ENCODE peak calls at places on chromosomes 11 and 22, in eight cellular contexts. One of them, this sample, is unnamed.

GRCh38 chr11:83819936-83820549 is 533.9 kb upstream of the CCDC90B start:
- DNase-seq in left lung: no peak
- DNase-seq in IMR-90: peak; percentile 79
- DNase-seq in heart right ventricle: peak; percentile 12
- DNase-seq in left ventricle myocardium inferior: no peak
- DNase-seq in cardiac muscle cell: peak; percentile 82
- DNase-seq in GM23248: peak; percentile 93
- DNase-seq in body of pancreas: peak; percentile 54
- DNase-seq in this sample: no peak

GRCh38 chr11:62394825-62395538 is 23.9 kb upstream of the SCGB1A1 start:
- DNase-seq in cardiac muscle cell: peak; percentile 90
- DNase-seq in body of pancreas: peak; percentile 80
- DNase-seq in IMR-90: peak; percentile 80
- DNase-seq in left lung: peak; percentile 86
- DNase-seq in heart right ventricle: peak; percentile 82
- DNase-seq in left ventricle myocardium inferior: peak; percentile 79
- DNase-seq in GM23248: peak; percentile 91
- DNase-seq in this sample: peak; percentile 88

GRCh38 chr11:78467370-78467769 is 49.8 kb upstream of the GAB2 start:
- DNase-seq in cardiac muscle cell: no peak
- DNase-seq in heart right ventricle: no peak
- DNase-seq in IMR-90: no peak
- DNase-seq in left lung: no peak
- DNase-seq in GM23248: no peak
- DNase-seq in left ventricle myocardium inferior: no peak
- DNase-seq in body of pancreas: no peak
- DNase-seq in this sample: no peak

GRCh38 chr11:3195251-3196160 is 23.1 kb downstream of the MRGPRG start:
- DNase-seq in left lung: peak; percentile 54
- DNase-seq in GM23248: peak; percentile 31
- DNase-seq in left ventricle myocardium inferior: no peak
- DNase-seq in IMR-90: peak; percentile 14
- DNase-seq in cardiac muscle cell: peak; percentile 42
- DNase-seq in heart right ventricle: no peak
- DNase-seq in body of pancreas: no peak
- DNase-seq in this sample: no peak

GRCh38 chr11:28461846-28462245 is 353.7 kb downstream of the METTL15 start:
- DNase-seq in IMR-90: peak; percentile 30
- DNase-seq in body of pancreas: no peak
- DNase-seq in heart right ventricle: no peak
- DNase-seq in left ventricle myocardium inferior: no peak
- DNase-seq in GM23248: peak; percentile 32
- DNase-seq in cardiac muscle cell: peak; percentile 14
- DNase-seq in left lung: no peak
- DNase-seq in this sample: no peak

GRCh38 chr11:12019867-12020416 is 11.5 kb upstream of the DKK3 start:
- DNase-seq in GM23248: no peak
- DNase-seq in cardiac muscle cell: peak; percentile 33
- DNase-seq in left ventricle myocardium inferior: no peak
- DNase-seq in left lung: no peak
- DNase-seq in IMR-90: no peak
- DNase-seq in body of pancreas: no peak
- DNase-seq in heart right ventricle: no peak
- DNase-seq in this sample: no peak

GRCh38 chr22:23604939-23605712 is 25.0 kb upstream of the IGLL1 start:
- DNase-seq in cardiac muscle cell: no peak
- DNase-seq in heart right ventricle: no peak
- DNase-seq in IMR-90: no peak
- DNase-seq in left ventricle myocardium inferior: no peak
- DNase-seq in left lung: no peak
- DNase-seq in GM23248: no peak
- DNase-seq in body of pancreas: no peak
- DNase-seq in this sample: no peak

GRCh38 chr11:128157423-128158298 is 429.7 kb downstream of the ETS1 start:
- DNase-seq in left lung: no peak
- DNase-seq in cardiac muscle cell: peak; percentile 86
- DNase-seq in left ventricle myocardium inferior: no peak
- DNase-seq in GM23248: peak; percentile 87
- DNase-seq in heart right ventricle: peak; percentile 54
- DNase-seq in IMR-90: peak; percentile 78
- DNase-seq in body of pancreas: peak; percentile 62
- DNase-seq in this sample: no peak

GRCh38 chr22:37164535-37164887 is 14.8 kb upstream of the IL2RB start:
- DNase-seq in GM23248: no peak
- DNase-seq in heart right ventricle: no peak
- DNase-seq in body of pancreas: no peak
- DNase-seq in IMR-90: no peak
- DNase-seq in cardiac muscle cell: no peak
- DNase-seq in left lung: peak; percentile 21
- DNase-seq in left ventricle myocardium inferior: no peak
- DNase-seq in this sample: no peak

GRCh38 chr11:62266558-62266957 is 3.4 kb upstream of the SCGB2A2 start:
- DNase-seq in IMR-90: peak; percentile 6
- DNase-seq in heart right ventricle: no peak
- DNase-seq in cardiac muscle cell: no peak
- DNase-seq in left ventricle myocardium inferior: no peak
- DNase-seq in GM23248: peak; percentile 58
- DNase-seq in left lung: no peak
- DNase-seq in body of pancreas: no peak
- DNase-seq in this sample: no peak

GRCh38 chr11:95154514-95154913 is 64.9 kb downstream of the ENDOD1 start:
- DNase-seq in left lung: no peak
- DNase-seq in GM23248: peak; percentile 80
- DNase-seq in body of pancreas: peak; percentile 40
- DNase-seq in left ventricle myocardium inferior: no peak
- DNase-seq in cardiac muscle cell: peak; percentile 74
- DNase-seq in IMR-90: peak; percentile 19
- DNase-seq in heart right ventricle: peak; percentile 31
- DNase-seq in this sample: no peak

GRCh38 chr11:85114786-85115185 is 512.4 kb downstream of the DLG2 start:
- DNase-seq in left lung: no peak
- DNase-seq in GM23248: peak; percentile 2
- DNase-seq in IMR-90: peak; percentile 54
- DNase-seq in left ventricle myocardium inferior: no peak
- DNase-seq in cardiac muscle cell: no peak
- DNase-seq in body of pancreas: no peak
- DNase-seq in heart right ventricle: no peak
- DNase-seq in this sample: no peak

GRCh38 chr11:45238724-45239123 is 47.4 kb downstream of the SYT13 start:
- DNase-seq in body of pancreas: no peak
- DNase-seq in heart right ventricle: no peak
- DNase-seq in GM23248: peak; percentile 72
- DNase-seq in IMR-90: peak; percentile 84
- DNase-seq in left lung: no peak
- DNase-seq in left ventricle myocardium inferior: no peak
- DNase-seq in cardiac muscle cell: peak; percentile 74
- DNase-seq in this sample: no peak

DNA sequence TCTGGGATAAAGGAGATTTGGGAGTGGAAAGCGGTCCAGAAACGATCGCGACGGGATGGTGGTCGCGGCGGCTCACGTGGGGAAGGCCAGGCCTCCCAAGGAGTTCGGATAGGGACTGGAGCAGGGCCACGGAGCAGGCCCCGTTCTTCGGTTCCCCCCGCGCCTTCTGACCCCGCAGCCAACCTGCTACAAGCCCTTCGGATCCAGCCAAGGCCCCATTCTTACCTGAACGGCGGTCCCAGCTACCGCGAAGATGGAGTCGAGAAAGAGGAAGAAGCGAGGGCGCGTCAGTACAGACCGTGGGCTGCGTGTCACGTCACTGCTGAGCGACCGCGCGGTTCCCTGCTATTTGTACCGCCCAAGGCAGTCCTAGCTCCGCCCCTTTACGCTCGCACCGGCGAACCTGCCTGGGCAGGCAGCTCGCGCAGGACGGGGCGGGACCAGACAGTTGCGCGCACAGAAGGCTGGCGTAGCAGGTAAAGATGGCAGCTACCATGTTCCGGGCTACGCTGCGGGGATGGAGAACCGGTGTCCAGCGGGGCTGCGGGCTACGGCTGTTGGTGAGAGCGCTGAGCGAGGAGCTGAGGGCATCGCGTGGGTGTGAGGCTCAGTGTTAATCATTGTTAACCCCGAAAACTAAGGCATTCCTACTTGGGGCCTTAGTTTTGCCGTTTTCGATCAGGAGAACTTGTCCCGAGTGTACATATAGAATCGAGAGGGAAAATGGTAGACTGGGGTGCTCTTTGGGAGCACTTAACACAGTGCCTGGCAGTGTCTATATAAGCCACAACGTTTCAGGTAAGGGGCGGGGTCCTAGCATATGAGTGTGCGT is at the start of the genes FAU and MRPL49:
- DNase-seq in left lung: peak; percentile 100
- DNase-seq in heart right ventricle: peak; percentile 97
- DNase-seq in cardiac muscle cell: peak; percentile 98
- DNase-seq in body of pancreas: peak; percentile 99
- DNase-seq in GM23248: peak; percentile 99
- DNase-seq in left ventricle myocardium inferior: peak; percentile 98
- DNase-seq in IMR-90: peak; percentile 96
- DNase-seq in this sample: peak; percentile 98
- H3K4me1 ChIP-seq in left lung: peaks cover 56% of the 10 kb centered on the region
- H3K4me1 ChIP-seq in heart right ventricle: peaks cover 25% of the 10 kb centered on the region
- H3K4me1 ChIP-seq in cardiac muscle cell: peaks cover 4% of the 10 kb centered on the region
- H3K4me1 ChIP-seq in body of pancreas: peaks cover 33% of the 10 kb centered on the region
- H3K4me1 ChIP-seq in GM23248: peaks cover 14% of the 10 kb centered on the region
- H3K4me1 ChIP-seq in left ventricle myocardium inferior: peaks cover 48% of the 10 kb centered on the region
- H3K4me1 ChIP-seq in IMR-90: no peaks in the 10 kb centered on the region
- H3K4me1 ChIP-seq in this sample: no peaks in the 10 kb centered on the region

GRCh38 chr22:48612077-48612995 is 1215.3 kb downstream of the BRD1 start:
- DNase-seq in cardiac muscle cell: no peak
- DNase-seq in left ventricle myocardium inferior: no peak
- DNase-seq in body of pancreas: no peak
- DNase-seq in left lung: peak; percentile 69
- DNase-seq in heart right ventricle: no peak
- DNase-seq in IMR-90: no peak
- DNase-seq in GM23248: no peak
- DNase-seq in this sample: no peak

GRCh38 chr22:48609279-48609865 is 1218.3 kb downstream of the BRD1 start:
- DNase-seq in heart right ventricle: no peak
- DNase-seq in cardiac muscle cell: no peak
- DNase-seq in left lung: peak; percentile 67
- DNase-seq in IMR-90: no peak
- DNase-seq in body of pancreas: no peak
- DNase-seq in GM23248: no peak
- DNase-seq in left ventricle myocardium inferior: no peak
- DNase-seq in this sample: no peak

GRCh38 chr22:48616656-48617055 is 1211.0 kb downstream of the BRD1 start:
- DNase-seq in left lung: peak; percentile 62
- DNase-seq in body of pancreas: no peak
- DNase-seq in heart right ventricle: no peak
- DNase-seq in left ventricle myocardium inferior: no peak
- DNase-seq in cardiac muscle cell: no peak
- DNase-seq in GM23248: no peak
- DNase-seq in IMR-90: no peak
- DNase-seq in this sample: no peak

GRCh38 chr22:48615171-48616008 is 1212.3 kb downstream of the BRD1 start:
- DNase-seq in body of pancreas: no peak
- DNase-seq in cardiac muscle cell: no peak
- DNase-seq in heart right ventricle: no peak
- DNase-seq in left ventricle myocardium inferior: no peak
- DNase-seq in left lung: peak; percentile 69
- DNase-seq in IMR-90: no peak
- DNase-seq in GM23248: no peak
- DNase-seq in this sample: no peak

DNA sequence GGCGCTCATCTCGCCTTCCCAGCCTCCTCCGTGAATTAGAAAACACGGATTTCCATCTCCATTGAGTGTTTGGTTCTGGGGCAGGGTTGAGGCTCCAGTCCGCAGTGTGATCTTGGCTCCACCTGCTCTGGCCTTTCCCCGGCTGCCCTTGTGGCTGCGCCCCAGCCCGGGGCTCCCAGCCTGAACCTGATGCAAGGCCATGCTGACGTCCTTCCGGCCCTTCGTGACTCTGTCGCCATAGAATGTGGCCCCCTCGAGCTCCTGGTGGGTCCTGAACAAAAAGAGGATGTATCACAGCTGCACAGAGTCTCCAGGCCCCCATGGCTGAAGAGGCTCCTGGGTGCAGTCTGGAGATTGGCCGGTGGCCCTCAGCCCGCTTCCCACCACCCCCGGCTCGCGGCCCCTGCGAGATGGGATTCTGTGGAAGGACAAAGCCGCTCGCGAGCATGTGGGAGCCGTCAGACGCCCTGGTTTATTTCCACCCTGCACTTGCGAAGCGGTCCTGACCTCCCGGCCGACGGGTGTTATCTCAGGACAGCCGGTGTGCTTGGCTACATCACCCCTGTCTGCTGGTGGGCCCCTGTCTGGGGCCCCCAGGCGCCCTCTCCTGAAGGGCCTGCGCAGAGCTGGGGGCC is 1214.0 kb downstream of the BRD1 start:
- DNase-seq in body of pancreas: no peak
- DNase-seq in cardiac muscle cell: no peak
- DNase-seq in GM23248: no peak
- DNase-seq in left lung: peak; percentile 68
- DNase-seq in left ventricle myocardium inferior: no peak
- DNase-seq in IMR-90: no peak
- DNase-seq in heart right ventricle: no peak
- DNase-seq in this sample: no peak
- H3K9me3 ChIP-seq in body of pancreas: no peaks in the 10 kb centered on the region
- H3K9me3 ChIP-seq in cardiac muscle cell: no peaks in the 10 kb centered on the region
- H3K9me3 ChIP-seq in GM23248: no peaks in the 10 kb centered on the region
- H3K9me3 ChIP-seq in left lung: no peaks in the 10 kb centered on the region
- H3K9me3 ChIP-seq in left ventricle myocardium inferior: peaks cover 6% of the 10 kb centered on the region
- H3K9me3 ChIP-seq in IMR-90: peaks cover 71% of the 10 kb centered on the region
- H3K9me3 ChIP-seq in heart right ventricle: no peaks in the 10 kb centered on the region
- H3K9me3 ChIP-seq in this sample: no peaks in the 10 kb centered on the region

GRCh38 chr11:101438126-101438525 is 145.7 kb downstream of the TRPC6 start:
- DNase-seq in IMR-90: no peak
- DNase-seq in heart right ventricle: no peak
- DNase-seq in GM23248: peak; percentile 48
- DNase-seq in body of pancreas: no peak
- DNase-seq in left ventricle myocardium inferior: no peak
- DNase-seq in cardiac muscle cell: no peak
- DNase-seq in left lung: no peak
- DNase-seq in this sample: no peak
- H3K4me1 ChIP-seq in IMR-90: peaks cover 9% of the 10 kb centered on the region
- H3K4me1 ChIP-seq in heart right ventricle: no peaks in the 10 kb centered on the region
- H3K4me1 ChIP-seq in GM23248: peaks cover 22% of the 10 kb centered on the region
- H3K4me1 ChIP-seq in body of pancreas: peaks cover 17% of the 10 kb centered on the region
- H3K4me1 ChIP-seq in left ventricle myocardium inferior: peaks cover 22% of the 10 kb centered on the region
- H3K4me1 ChIP-seq in cardiac muscle cell: no peaks in the 10 kb centered on the region
- H3K4me1 ChIP-seq in left lung: no peaks in the 10 kb centered on the region
- H3K4me1 ChIP-seq in this sample: peaks cover 10% of the 10 kb centered on the region

DNA sequence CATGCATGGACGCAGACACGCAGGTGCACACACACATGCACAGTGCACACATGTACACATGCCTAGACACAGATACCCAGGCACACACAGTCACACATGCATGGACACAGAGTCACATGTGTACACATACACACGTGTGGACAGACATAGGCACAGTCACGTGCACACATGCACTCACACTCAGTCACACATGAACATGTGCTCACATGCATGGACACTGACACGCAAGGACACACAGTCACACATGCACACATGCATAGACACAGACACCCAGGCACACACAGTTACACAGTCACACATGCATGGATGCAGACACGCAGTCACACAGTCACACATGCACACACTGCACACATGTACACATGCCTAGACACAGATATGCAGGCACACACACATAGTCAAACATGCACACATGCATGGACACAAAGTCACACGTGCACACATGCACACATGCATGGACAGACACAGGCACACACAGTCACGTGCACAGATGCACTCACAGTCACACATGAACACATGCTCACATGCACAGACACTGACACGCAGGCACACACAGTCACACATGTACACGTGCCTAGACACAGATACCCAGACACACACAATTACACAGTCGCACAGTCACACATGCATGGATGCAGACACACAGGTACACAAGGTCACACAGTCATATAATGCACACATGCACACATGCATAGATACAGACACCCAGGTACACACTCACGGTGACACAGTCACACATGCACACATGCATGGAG is 16.8 kb downstream of the MUC2 start:
- DNase-seq in IMR-90: no peak
- DNase-seq in heart right ventricle: no peak
- DNase-seq in cardiac muscle cell: no peak
- DNase-seq in GM23248: no peak
- DNase-seq in body of pancreas: no peak
- DNase-seq in left ventricle myocardium inferior: no peak
- DNase-seq in left lung: peak; percentile 20
- DNase-seq in this sample: no peak
- H3K9me3 ChIP-seq in IMR-90: peaks cover 8% of the 10 kb centered on the region
- H3K9me3 ChIP-seq in heart right ventricle: no peaks in the 10 kb centered on the region
- H3K9me3 ChIP-seq in cardiac muscle cell: no peaks in the 10 kb centered on the region
- H3K9me3 ChIP-seq in GM23248: no peaks in the 10 kb centered on the region
- H3K9me3 ChIP-seq in body of pancreas: no peaks in the 10 kb centered on the region
- H3K9me3 ChIP-seq in left ventricle myocardium inferior: no peaks in the 10 kb centered on the region
- H3K9me3 ChIP-seq in left lung: no peaks in the 10 kb centered on the region
- H3K9me3 ChIP-seq in this sample: no peaks in the 10 kb centered on the region

This sample was measured in ovary.